ENCODE peak calls at places on chromosomes 12 and 14, in six cellular contexts. I, H, K, G, T and N are unnamed samples.
A peak's percentile ranks its signal among the peaks of the same experiment; 100 is the strongest.

GRCh38 chr14:100440207-100440631 is 117.1 kb downstream of the SLC25A47 start:
- DNase-seq in I (peak; percentile 84), H (peak; percentile 80), K (peak; percentile 89), G (peak; percentile 58), T (peak; percentile 82), N (peak; percentile 75)

GRCh38 chr12:67766370-67766769 is 117.8 kb downstream of the DYRK2 start:
- DNase-seq in I (no peak), H (no peak), K (no peak), G (peak; percentile 90), T (no peak), N (no peak)

GRCh38 chr14:80269338-80269935 is 58.1 kb upstream of the DIO2 start:
- DNase-seq in I (no peak), H (no peak), K (no peak), G (peak; percentile 64), T (no peak), N (no peak)

GRCh38 chr12:3227076-3227975 is 150.1 kb downstream of the TSPAN9 start:
- DNase-seq in I (no peak), H (no peak), K (no peak), G (no peak), T (no peak), N (no peak)

GRCh38 chr12:6426882-6427671 is 17.7 kb upstream of the CD27 start:
- DNase-seq in I (no peak), H (no peak), K (no peak), G (no peak), T (peak; percentile 58), N (no peak)

GRCh38 chr12:94127239-94128131 is 20.9 kb upstream of the PLXNC1 start:
- DNase-seq in I (no peak), H (no peak), K (no peak), G (no peak), T (no peak), N (no peak)

GRCh38 chr12:66144796-66145754 is 14.5 kb upstream of the LLPH start:
- DNase-seq in I (peak; percentile 26), H (no peak), K (no peak), G (peak; percentile 75), T (peak; percentile 55), N (no peak)

GRCh38 chr12:92796650-92797049 is 93.9 kb downstream of the PLEKHG7 start:
- DNase-seq in I (no peak), H (no peak), K (no peak), G (peak; percentile 73), T (no peak), N (no peak)

GRCh38 chr14:44989497-44990440 is 27.8 kb downstream of the TOGARAM1 start:
- DNase-seq in I (no peak), H (no peak), K (no peak), G (no peak), T (no peak), N (no peak)

GRCh38 chr14:76348898-76349297 is 27.0 kb upstream of the ESRRB start:
- DNase-seq in I (peak; percentile 22), H (peak; percentile 39), K (no peak), G (peak; percentile 29), T (no peak), N (no peak)

GRCh38 chr12:27424631-27425230 is 21.8 kb upstream of the SMCO2 start:
- DNase-seq in I (peak; percentile 15), H (no peak), K (no peak), G (peak; percentile 58), T (no peak), N (no peak)

GRCh38 chr14:75428230-75429104 is 645 bp downstream of the JDP2 start:
- DNase-seq in I (peak; percentile 55), H (peak; percentile 51), K (no peak), G (no peak), T (peak; percentile 63), N (peak; percentile 50)

GRCh38 chr14:92573761-92574498 is 60.3 kb downstream of the RIN3 start:
- DNase-seq in I (no peak), H (no peak), K (no peak), G (no peak), T (no peak), N (no peak)

GRCh38 chr14:76227450-76228050 is 75.8 kb downstream of the GPATCH2L start:
- DNase-seq in I (no peak), H (no peak), K (no peak), G (peak; percentile 90), T (no peak), N (no peak)

GRCh38 chr12:99059824-99060526 is 414.9 kb downstream of the APAF1 start:
- DNase-seq in I (no peak), H (no peak), K (no peak), G (no peak), T (no peak), N (no peak)

GRCh38 chr12:121958521-121959240 is 40.3 kb downstream of the CFAP251 start:
- DNase-seq in I (no peak), H (no peak), K (no peak), G (peak; percentile 78), T (no peak), N (no peak)

GRCh38 chr12:597926-598568 is 65.2 kb downstream of the NINJ2 start:
- DNase-seq in I (no peak), H (no peak), K (peak; percentile 82), G (no peak), T (no peak), N (no peak)

GRCh38 chr14:64730681-64731080 is 26.5 kb downstream of the PLEKHG3 start:
- DNase-seq in I (no peak), H (peak; percentile 8), K (no peak), G (no peak), T (no peak), N (peak; percentile 28)

GRCh38 chr12:15603461-15604085 is 185.6 kb downstream of the EPS8 start:
- DNase-seq in I (no peak), H (no peak), K (no peak), G (peak; percentile 10), T (no peak), N (no peak)

GRCh38 chr14:95564060-95564459 is 29.2 kb downstream of the GLRX5 start:
- DNase-seq in I (peak; percentile 35), H (no peak), K (no peak), G (peak; percentile 18), T (no peak), N (peak; percentile 42)

GRCh38 chr14:23160924-23161522 is 22.4 kb downstream of the SLC7A8 start:
- DNase-seq in I (peak; percentile 67), H (peak; percentile 46), K (peak; percentile 66), G (peak; percentile 78), T (peak; percentile 44), N (peak; percentile 73)

GRCh38 chr12:67813509-67813908 is 165.0 kb downstream of the DYRK2 start:
- DNase-seq in I (no peak), H (no peak), K (no peak), G (peak; percentile 81), T (no peak), N (no peak)

GRCh38 chr12:70236990-70237389 is 6.2 kb upstream of the CNOT2 start:
- DNase-seq in I (no peak), H (no peak), K (no peak), G (no peak), T (no peak), N (no peak)

GRCh38 chr12:5201554-5202243 is 158.0 kb downstream of the KCNA5 start:
- DNase-seq in I (no peak), H (peak; percentile 37), K (no peak), G (peak; percentile 54), T (no peak), N (no peak)

GRCh38 chr12:16189849-16190248 is 87.6 kb downstream of the SLC15A5 start:
- DNase-seq in I (no peak), H (no peak), K (no peak), G (peak; percentile 28), T (no peak), N (no peak)

GRCh38 chr14:26934151-26934550 is 336.3 kb upstream of the NOVA1 start:
- DNase-seq in I (no peak), H (no peak), K (no peak), G (no peak), T (no peak), N (no peak)

GRCh38 chr14:33062881-33063280 is 124.2 kb downstream of the NPAS3 start:
- DNase-seq in I (no peak), H (no peak), K (no peak), G (no peak), T (no peak), N (no peak)

GRCh38 chr12:119206348-119207075 is 27.8 kb downstream of the HSPB8 start:
- DNase-seq in I (no peak), H (no peak), K (no peak), G (no peak), T (no peak), N (no peak)

GRCh38 chr12:63038361-63039100 is 103.6 kb upstream of the PPM1H start:
- DNase-seq in I (no peak), H (no peak), K (no peak), G (no peak), T (no peak), N (no peak)
- H3K36me3 ChIP-seq in I (no peaks in the 10 kb centered on the region), H (no peaks in the 10 kb centered on the region), K (no peaks in the 10 kb centered on the region), G (no peaks in the 10 kb centered on the region), T (no peaks in the 10 kb centered on the region), N (no peaks in the 10 kb centered on the region)

DNA sequence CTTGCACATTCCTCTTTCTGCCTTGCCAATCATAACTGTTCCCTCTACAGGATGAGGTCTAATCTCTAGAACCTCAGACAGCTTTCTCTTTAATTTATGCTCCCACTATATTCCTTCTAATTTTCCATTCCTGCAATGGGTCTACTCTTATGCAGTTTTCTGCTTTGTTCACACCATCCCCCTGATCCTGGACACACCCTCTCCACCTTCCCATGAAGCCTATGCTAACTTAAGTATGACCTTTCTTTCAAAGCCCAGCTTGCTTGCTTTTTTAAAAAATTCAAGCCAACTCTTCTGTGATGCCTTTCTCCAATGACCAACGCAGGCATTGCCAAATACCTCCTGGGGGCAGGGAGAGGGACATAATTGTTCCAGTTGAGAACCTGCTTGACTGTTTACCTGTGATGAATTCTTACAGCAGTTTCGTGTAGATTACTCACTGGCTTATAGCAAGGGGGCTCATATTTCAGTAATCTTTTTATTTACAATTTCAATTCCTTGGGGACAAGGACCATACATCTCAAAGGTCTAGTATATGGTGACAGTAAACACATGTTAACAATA is 7.8 kb downstream of the SLC38A1 start:
- DNase-seq in I (no peak), H (no peak), K (peak; percentile 81), G (no peak), T (no peak), N (no peak)
- TF ChIP-seq POLR2A in I (no peak), H (no peak), K (no peak), G (no peak), T (no peak), N (no peak)

GRCh38 chr12:53220857-53221202 is 11.2 kb downstream of the RARG start:
- DNase-seq in I (peak; percentile 90), H (peak; percentile 93), K (peak; percentile 89), G (peak; percentile 90), T (peak; percentile 92), N (peak; percentile 94)
- H3K4me3 ChIP-seq in I (peak overlapping the region; percentile 73), H (peak overlapping the region; percentile 63), K (peak overlapping the region; percentile 77), G (peak overlapping the region; percentile 53), T (peak overlapping the region; percentile 74), N (peak overlapping the region; percentile 79)

DNA sequence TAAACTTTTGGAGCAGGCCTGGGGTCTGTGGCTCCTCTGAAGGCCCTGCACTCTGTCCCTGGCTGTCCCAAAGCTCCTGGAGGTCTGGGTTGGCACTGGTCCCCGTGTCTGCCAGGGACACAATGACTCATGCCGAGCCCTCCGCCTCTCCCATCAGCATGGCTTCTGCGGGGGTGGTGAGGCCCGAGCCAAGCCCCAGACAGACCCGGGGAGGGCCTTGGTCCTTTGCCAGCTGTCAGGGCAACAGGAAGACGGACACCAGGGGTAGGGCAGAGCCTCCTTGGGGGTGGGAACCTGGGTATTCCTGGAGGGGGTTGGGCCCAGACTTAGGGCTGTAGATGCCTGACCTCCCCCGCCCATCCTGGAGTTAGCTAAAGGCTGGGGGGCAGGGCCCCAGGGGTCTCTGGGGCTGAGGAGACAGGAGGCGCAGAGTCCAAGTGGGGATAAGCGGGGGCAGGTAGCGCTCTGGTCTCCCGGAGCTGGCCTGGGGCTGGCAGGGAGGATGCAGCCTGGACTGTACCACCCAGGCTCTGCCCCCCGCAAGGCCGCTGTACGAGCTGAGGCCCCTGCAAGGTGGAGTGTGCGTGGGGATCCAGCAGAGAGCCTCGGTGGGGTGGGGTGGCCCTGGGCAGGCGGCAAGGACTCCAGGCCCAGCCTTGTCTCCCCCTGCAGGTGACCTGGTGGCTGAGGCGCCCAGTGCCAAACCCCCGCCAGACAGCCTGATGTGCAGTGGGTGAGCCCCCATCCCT is 16.4 kb upstream of the PUS1 start:
- DNase-seq in I (peak; percentile 77), H (peak; percentile 79), K (peak; percentile 72), G (peak; percentile 85), T (peak; percentile 42), N (peak; percentile 77)
- H3K36me3 ChIP-seq in I (no peaks in the 10 kb centered on the region), H (peaks cover 92% of the 10 kb centered on the region), K (peaks cover 32% of the 10 kb centered on the region), G (peaks cover 76% of the 10 kb centered on the region), T (no peaks in the 10 kb centered on the region), N (peaks cover 3% of the 10 kb centered on the region)